ENCODE peak calls at places on chromosomes 2 and 18, in five cellular contexts. Y is cortex of kidney; R is A549; E is activated CD8-positive, alpha-beta memory T cell treated with anti-CD3 and anti-CD28 coated beads, Interleukin-2, amount 50 U/mL, for 4 hours; G is amniotic epithelial cell. B is an unnamed sample.

GRCh38 chr2:150325656-150326055 is 161.8 kb downstream of the RND3 start:
- DNase-seq in Y (no peak), R (no peak), E (no peak), G (no peak), B (no peak)

GRCh38 chr2:27370816-27371620 is 602 bp downstream of the SNX17 start:
- DNase-seq in Y (no peak), R (peak; percentile 57), E (peak; percentile 36), G (peak; percentile 68), B (peak; percentile 56)

GRCh38 chr18:21369146-21369545 is 127.1 kb downstream of the GREB1L start:
- DNase-seq in Y (no peak), R (peak; percentile 1), E (no peak), G (peak; percentile 4), B (no peak)

GRCh38 chr2:223306371-223306770 is 254.4 kb downstream of the KCNE4 start:
- DNase-seq in Y (no peak), R (peak; percentile 42), E (no peak), G (peak; percentile 66), B (no peak)

GRCh38 chr2:195706161-195706900 is 49.3 kb downstream of the SLC39A10 start:
- DNase-seq in Y (no peak), R (no peak), E (no peak), G (peak; percentile 55), B (peak; percentile 68)

GRCh38 chr2:238143239-238143951 is 4.9 kb downstream of the KLHL30 start:
- DNase-seq in Y (no peak), R (peak; percentile 44), E (no peak), G (no peak), B (no peak)

GRCh38 chr2:219737270-219737691 is 109.9 kb downstream of the SLC4A3 start:
- DNase-seq in Y (no peak), R (peak; percentile 50), E (no peak), G (peak; percentile 22), B (no peak)

GRCh38 chr2:128202791-128203190 is 111.8 kb downstream of the UGGT1 start:
- DNase-seq in Y (no peak), R (no peak), E (no peak), G (no peak), B (no peak)

GRCh38 chr18:31679133-31679731 is 5.1 kb downstream of the B4GALT6 start:
- DNase-seq in Y (no peak), R (peak; percentile 42), E (no peak), G (peak; percentile 89), B (peak; percentile 68)

GRCh38 chr18:47996091-47996541 is 65.7 kb upstream of the SMAD2 start:
- DNase-seq in Y (no peak), R (no peak), E (no peak), G (peak; percentile 35), B (no peak)

GRCh38 chr2:194867328-194867727 is 789.7 kb upstream of the SLC39A10 start:
- DNase-seq in Y (no peak), R (peak; percentile 7), E (no peak), G (no peak), B (no peak)

GRCh38 chr18:811192-812122 is 585 bp downstream of the YES1 start:
- DNase-seq in Y (no peak), R (no peak), E (no peak), G (no peak), B (no peak)

GRCh38 chr2:187934236-187934635 is 357.4 kb upstream of the GULP1 start:
- DNase-seq in Y (no peak), R (no peak), E (no peak), G (no peak), B (no peak)

GRCh38 chr2:15354596-15355359 is 206.4 kb downstream of the NBAS start:
- DNase-seq in Y (no peak), R (no peak), E (no peak), G (peak; percentile 13), B (no peak)

GRCh38 chr18:22482948-22483347 is 65.2 kb upstream of the CTAGE1 start:
- DNase-seq in Y (no peak), R (no peak), E (no peak), G (no peak), B (no peak)

GRCh38 chr2:206799083-206799482 is 33.7 kb downstream of the FASTKD2 start:
- DNase-seq in Y (no peak), R (no peak), E (no peak), G (peak; percentile 69), B (no peak)

GRCh38 chr2:144937899-144938298 is 418.0 kb upstream of the ZEB2 start:
- DNase-seq in Y (no peak), R (no peak), E (no peak), G (no peak), B (no peak)

GRCh38 chr2:136441979-136442378 is 323.4 kb upstream of the THSD7B start:
- DNase-seq in Y (no peak), R (no peak), E (no peak), G (no peak), B (no peak)

GRCh38 chr2:28949617-28950305 is 31.3 kb upstream of the TOGARAM2 start:
- DNase-seq in Y (no peak), R (peak; percentile 51), E (no peak), G (peak; percentile 12), B (peak; percentile 7)

GRCh38 chr2:182248362-182248761 is 178.5 kb downstream of the PDE1A start:
- DNase-seq in Y (no peak), R (no peak), E (no peak), G (no peak), B (no peak)

GRCh38 chr2:120012771-120013568 is at the start of gene EPB41L5:
- DNase-seq in Y (peak; percentile 67), R (peak; percentile 91), E (peak; percentile 81), G (peak; percentile 94), B (peak; percentile 89)

GRCh38 chr2:162125138-162125537 is 26.9 kb downstream of the GCG start:
- DNase-seq in Y (no peak), R (no peak), E (no peak), G (peak; percentile 84), B (peak; percentile 66)

GRCh38 chr2:31580321-31581117 is at the start of gene SRD5A2:
- DNase-seq in Y (no peak), R (peak; percentile 14), E (no peak), G (no peak), B (no peak)

GRCh38 chr2:1539441-1539840 is 126.2 kb downstream of the TPO start:
- DNase-seq in Y (no peak), R (no peak), E (no peak), G (no peak), B (no peak)

GRCh38 chr2:57373530-57373929 is 673.1 kb upstream of the VRK2 start:
- DNase-seq in Y (no peak), R (peak; percentile 17), E (no peak), G (peak; percentile 76), B (peak; percentile 86)

GRCh38 chr2:112317303-112318158 is 42.1 kb downstream of the ZC3H6 start:
- DNase-seq in Y (no peak), R (no peak), E (no peak), G (peak; percentile 40), B (peak; percentile 9)

GRCh38 chr2:108182489-108182888 is 57.3 kb upstream of the SULT1C3 start:
- DNase-seq in Y (no peak), R (peak; percentile 60), E (no peak), G (no peak), B (no peak)

GRCh38 chr18:58091099-58091611 is 47.1 kb downstream of the NEDD4L start:
- DNase-seq in Y (no peak), R (peak; percentile 5), E (no peak), G (no peak), B (peak; percentile 41)

GRCh38 chr18:33184178-33184577 is 256.3 kb downstream of the CCDC178 start:
- DNase-seq in Y (no peak), R (no peak), E (no peak), G (no peak), B (no peak)

GRCh38 chr18:41875094-41875780 is 79.8 kb upstream of the PIK3C3 start:
- DNase-seq in Y (no peak), R (no peak), E (no peak), G (peak; percentile 73), B (peak; percentile 68)

GRCh38 chr2:240717181-240717641 is 25.5 kb downstream of the AQP12A start:
- DNase-seq in Y (no peak), R (no peak), E (no peak), G (no peak), B (no peak)

GRCh38 chr2:39128919-39129391 is 8.1 kb upstream of the SOS1 start:
- DNase-seq in Y (no peak), R (no peak), E (peak; percentile 59), G (peak; percentile 40), B (no peak)

GRCh38 chr18:72107647-72108046 is 436.5 kb downstream of the CBLN2 start:
- DNase-seq in Y (no peak), R (peak; percentile 45), E (no peak), G (no peak), B (no peak)

GRCh38 chr2:68646303-68646702 is 2.9 kb downstream of the PROKR1 start:
- DNase-seq in Y (no peak), R (peak; percentile 11), E (no peak), G (peak; percentile 5), B (peak; percentile 11)

GRCh38 chr18:49224130-49224529 is 236.3 kb downstream of the DYM start:
- DNase-seq in Y (no peak), R (no peak), E (no peak), G (no peak), B (no peak)

GRCh38 chr18:77899972-77900754 is 650.5 kb downstream of the GALR1 start:
- DNase-seq in Y (no peak), R (peak; percentile 33), E (peak; percentile 48), G (peak; percentile 3), B (no peak)

GRCh38 chr2:406876-407275 is 119.0 kb upstream of the ALKAL2 start:
- DNase-seq in Y (no peak), R (no peak), E (no peak), G (no peak), B (no peak)

GRCh38 chr18:48658721-48659120 is 119.9 kb downstream of the CTIF start:
- DNase-seq in Y (no peak), R (no peak), E (no peak), G (no peak), B (no peak)

GRCh38 chr2:227880460-227880859 is 9.0 kb downstream of the DAW1 start:
- DNase-seq in Y (no peak), R (no peak), E (no peak), G (peak; percentile 55), B (no peak)

B was measured in NCI-H226.